ENCODE peak calls at places on chromosome 14, in four cellular contexts. One of them, this sample, is unnamed.

GRCh38 chr14:35932659-35933159 is 106.6 kb downstream of the BRMS1L start:
- DNase-seq in GM12878: peak; percentile 47
- DNase-seq in WTC11: no peak
- DNase-seq in K562: no peak
- DNase-seq in this sample: no peak

GRCh38 chr14:89650077-89650978 is 233.3 kb upstream of the FOXN3 start:
- DNase-seq in WTC11: no peak
- DNase-seq in K562: no peak
- DNase-seq in GM12878: no peak
- DNase-seq in this sample: no peak

GRCh38 chr14:77098470-77099353 is 654 bp downstream of the CIPC start:
- DNase-seq in GM12878: no peak
- DNase-seq in K562: peak; percentile 28
- DNase-seq in WTC11: no peak
- DNase-seq in this sample: no peak

GRCh38 chr14:21840765-21841164 is 167.1 kb upstream of the OR4E1 start:
- DNase-seq in WTC11: no peak
- DNase-seq in K562: no peak
- DNase-seq in GM12878: no peak
- DNase-seq in this sample: no peak

GRCh38 chr14:35355981-35356839 is 48.3 kb downstream of the NFKBIA start:
- DNase-seq in K562: peak; percentile 76
- DNase-seq in WTC11: no peak
- DNase-seq in GM12878: no peak
- DNase-seq in this sample: peak; percentile 91

GRCh38 chr14:104282332-104283196 is 144.2 kb downstream of the KIF26A start:
- DNase-seq in GM12878: no peak
- DNase-seq in K562: no peak
- DNase-seq in WTC11: peak; percentile 6
- DNase-seq in this sample: no peak

GRCh38 chr14:93113678-93114067 is 2.1 kb downstream of the ITPK1 start:
- DNase-seq in K562: no peak
- DNase-seq in GM12878: no peak
- DNase-seq in WTC11: peak; percentile 28
- DNase-seq in this sample: no peak

GRCh38 chr14:67508973-67509372 is 20.5 kb upstream of the TMEM229B start:
- DNase-seq in WTC11: no peak
- DNase-seq in K562: no peak
- DNase-seq in GM12878: no peak
- DNase-seq in this sample: no peak

GRCh38 chr14:68363841-68364711 is 428.8 kb downstream of the ZFP36L1 start:
- DNase-seq in K562: no peak
- DNase-seq in GM12878: no peak
- DNase-seq in WTC11: peak; percentile 68
- DNase-seq in this sample: peak; percentile 44

GRCh38 chr14:51850651-51851050 is 9.8 kb upstream of the GNG2 start:
- DNase-seq in WTC11: no peak
- DNase-seq in GM12878: no peak
- DNase-seq in K562: no peak
- DNase-seq in this sample: no peak

GRCh38 chr14:95273041-95273978 is 46.4 kb downstream of the CLMN start:
- DNase-seq in WTC11: no peak
- DNase-seq in K562: no peak
- DNase-seq in GM12878: no peak
- DNase-seq in this sample: peak; percentile 82

GRCh38 chr14:23633160-23633701 is 2.9 kb upstream of the DHRS2 start:
- DNase-seq in GM12878: no peak
- DNase-seq in K562: no peak
- DNase-seq in WTC11: no peak
- DNase-seq in this sample: peak; percentile 91

GRCh38 chr14:39474416-39474911 is 42.2 kb upstream of the FBXO33 start:
- DNase-seq in K562: no peak
- DNase-seq in WTC11: no peak
- DNase-seq in GM12878: no peak
- DNase-seq in this sample: peak; percentile 87
- TF ChIP-seq ESRRA in K562: no peak
- TF ChIP-seq ESRRA in WTC11: no peak
- TF ChIP-seq ESRRA in GM12878: no peak
- TF ChIP-seq ESRRA in this sample: no peak

GRCh38 chr14:101134851-101135486 is 231.4 kb upstream of the RTL1 start:
- DNase-seq in GM12878: no peak
- DNase-seq in WTC11: no peak
- DNase-seq in K562: no peak
- DNase-seq in this sample: no peak
- TF ChIP-seq ATF2 in GM12878: no peak
- TF ChIP-seq ATF2 in WTC11: no peak
- TF ChIP-seq ATF2 in K562: no peak
- TF ChIP-seq ATF2 in this sample: no peak

GRCh38 chr14:59376691-59377090 is 88.5 kb downstream of the GPR135 start:
- DNase-seq in GM12878: no peak
- DNase-seq in WTC11: no peak
- DNase-seq in K562: no peak
- DNase-seq in this sample: no peak
- TF ChIP-seq ESRRA in GM12878: no peak
- TF ChIP-seq ESRRA in WTC11: no peak
- TF ChIP-seq ESRRA in K562: no peak
- TF ChIP-seq ESRRA in this sample: no peak

DNA sequence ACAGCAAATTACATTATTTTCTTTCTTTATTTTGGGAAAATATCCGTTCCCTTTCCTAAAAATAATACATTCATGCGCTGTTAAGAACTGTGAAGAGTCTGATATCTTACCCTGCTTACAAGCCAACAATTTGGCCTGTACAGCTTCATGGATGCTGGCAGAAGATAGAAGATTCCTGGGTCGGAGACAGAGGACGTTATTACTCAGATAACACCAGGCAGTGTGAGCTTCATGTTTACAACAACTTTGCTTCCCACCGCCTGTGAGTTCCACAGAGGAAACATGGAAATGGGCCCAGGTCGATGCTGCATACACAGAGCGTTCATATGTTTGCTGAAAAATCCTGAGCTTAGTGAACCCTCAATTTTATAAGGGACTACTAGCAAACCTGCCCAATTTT is 705.6 kb upstream of the SEL1L start:
- DNase-seq in K562: no peak
- DNase-seq in WTC11: no peak
- DNase-seq in GM12878: no peak
- DNase-seq in this sample: no peak
- TF ChIP-seq ATF2 in K562: no peak
- TF ChIP-seq ATF2 in WTC11: no peak
- TF ChIP-seq ATF2 in GM12878: no peak
- TF ChIP-seq ATF2 in this sample: no peak

GRCh38 chr14:100656996-100657395 is 69.7 kb upstream of the DLK1 start:
- DNase-seq in K562: no peak
- DNase-seq in WTC11: no peak
- DNase-seq in GM12878: no peak
- DNase-seq in this sample: no peak

GRCh38 chr14:100654025-100654813 is 67.0 kb upstream of the BEGAIN start:
- DNase-seq in WTC11: no peak
- DNase-seq in K562: peak; percentile 26
- DNase-seq in GM12878: no peak
- DNase-seq in this sample: no peak

GRCh38 chr14:100653409-100653808 is 66.2 kb upstream of the BEGAIN start:
- DNase-seq in WTC11: peak; percentile 57
- DNase-seq in K562: peak; percentile 64
- DNase-seq in GM12878: no peak
- DNase-seq in this sample: no peak

GRCh38 chr14:100652739-100653138 is 65.5 kb upstream of the BEGAIN start:
- DNase-seq in GM12878: no peak
- DNase-seq in WTC11: no peak
- DNase-seq in K562: no peak
- DNase-seq in this sample: no peak

GRCh38 chr14:100654814-100655795 is 67.9 kb upstream of the BEGAIN start:
- DNase-seq in GM12878: no peak
- DNase-seq in K562: peak; percentile 72
- DNase-seq in WTC11: peak; percentile 76
- DNase-seq in this sample: no peak
- TF ChIP-seq ESRRA in GM12878: no peak
- TF ChIP-seq ESRRA in K562: no peak
- TF ChIP-seq ESRRA in WTC11: no peak
- TF ChIP-seq ESRRA in this sample: no peak